ENCODE peak calls at places on chromosomes 1 and 21, in five cellular contexts. E is GM06990; N is PC-3; Y is fibroblast of villous mesenchyme; L is stimulated activated CD4-positive, alpha-beta T cell treated with anti-CD3 and anti-CD28 coated beads, Interleukin-2, amount 100 ng/mL, for 48 hours. K is an unnamed sample.

GRCh38 chr1:26529655-26530539 is at the start of gene RPS6KA1:
- DNase-seq in N (peak; percentile 69), E (peak; percentile 69), L (peak; percentile 36), Y (peak; percentile 30), K (peak; percentile 86)

GRCh38 chr1:54278941-54279422 is 79.0 kb downstream of the MRPL37 start:
- DNase-seq in Y (peak; percentile 76), E (no peak), N (no peak), L (no peak), K (no peak)

GRCh38 chr21:42636535-42636914 is 16.9 kb upstream of the PDE9A start:
- DNase-seq in E (no peak), N (peak; percentile 39), Y (peak; percentile 92), L (no peak), K (no peak)

GRCh38 chr1:54885863-54886723 is 902 bp downstream of the DHCR24 start:
- DNase-seq in E (peak; percentile 21), N (peak; percentile 82), Y (no peak), L (no peak), K (no peak)

GRCh38 chr1:150877220-150877516 is 769 bp upstream of the ARNT start:
- DNase-seq in E (no peak), L (no peak), N (no peak), Y (no peak), K (no peak)

GRCh38 chr21:39502631-39503030 is 50.9 kb downstream of the SH3BGR start:
- DNase-seq in Y (no peak), N (no peak), E (no peak), L (no peak), K (no peak)

GRCh38 chr1:152227310-152227928 is 3.4 kb upstream of the HRNR start:
- DNase-seq in L (no peak), N (peak; percentile 23), Y (peak; percentile 5), E (no peak), K (no peak)

GRCh38 chr1:21904725-21905520 is 32.2 kb downstream of the HSPG2 start:
- DNase-seq in L (no peak), E (no peak), N (peak; percentile 72), Y (peak; percentile 84), K (no peak)

GRCh38 chr1:93708734-93709481 is 27.3 kb upstream of the BCAR3 start:
- DNase-seq in N (no peak), L (no peak), E (peak; percentile 60), Y (peak; percentile 78), K (no peak)

GRCh38 chr1:228794810-228795209 is 59.5 kb downstream of the RHOU start:
- DNase-seq in Y (no peak), N (no peak), E (no peak), L (peak; percentile 26), K (peak; percentile 30)

GRCh38 chr1:212498243-212498642 is 65.5 kb downstream of the NENF start:
- DNase-seq in E (no peak), Y (peak; percentile 77), L (no peak), N (peak; percentile 83), K (no peak)

GRCh38 chr21:36571556-36571955 is 91.6 kb upstream of the CLDN14 start:
- DNase-seq in L (no peak), E (no peak), Y (no peak), N (no peak), K (no peak)

GRCh38 chr1:225388372-225388771 is 39.5 kb downstream of the LBR start:
- DNase-seq in L (no peak), N (no peak), E (no peak), Y (no peak), K (no peak)

GRCh38 chr21:35833991-35834390 is 226.3 kb downstream of the SETD4 start:
- DNase-seq in Y (no peak), N (no peak), L (no peak), E (no peak), K (no peak)

GRCh38 chr21:46564391-46564790 is 40.5 kb downstream of the S100B start:
- DNase-seq in E (no peak), Y (no peak), N (peak; percentile 35), L (no peak), K (no peak)

GRCh38 chr1:208154679-208155078 is 89.5 kb downstream of the PLXNA2 start:
- DNase-seq in L (no peak), Y (no peak), N (peak; percentile 21), E (no peak), K (no peak)

GRCh38 chr1:23103001-23103879 is 65.4 kb downstream of the LUZP1 start:
- DNase-seq in L (peak; percentile 27), Y (peak; percentile 48), E (no peak), N (peak; percentile 88), K (no peak)

GRCh38 chr1:233981042-233981670 is 76.7 kb downstream of the SLC35F3 start:
- DNase-seq in L (no peak), N (no peak), Y (no peak), E (no peak), K (no peak)

GRCh38 chr1:220775238-220775853 is 11.4 kb upstream of the MTARC1 start:
- DNase-seq in E (no peak), N (peak; percentile 62), Y (peak; percentile 33), L (peak; percentile 40), K (no peak)

GRCh38 chr1:41673806-41674205 is 189.3 kb upstream of the EDN2 start:
- DNase-seq in E (peak; percentile 57), L (no peak), Y (peak; percentile 31), N (no peak), K (no peak)

GRCh38 chr1:18217398-18218043 is 109.9 kb downstream of the IGSF21 start:
- DNase-seq in N (peak; percentile 39), E (no peak), Y (no peak), L (no peak), K (no peak)

GRCh38 chr21:31514598-31514997 is 144.9 kb upstream of the SOD1 start:
- DNase-seq in L (no peak), N (no peak), E (no peak), Y (no peak), K (no peak)

GRCh38 chr1:162548170-162548569 is 13.4 kb upstream of the UAP1 start:
- DNase-seq in Y (peak; percentile 57), E (no peak), L (no peak), N (no peak), K (no peak)

GRCh38 chr1:180173952-180174351 is 19.3 kb downstream of the QSOX1 start:
- DNase-seq in L (no peak), N (peak; percentile 40), E (no peak), Y (peak; percentile 10), K (no peak)

GRCh38 chr1:212457740-212458338 is 25.1 kb downstream of the NENF start:
- DNase-seq in E (no peak), Y (peak; percentile 41), L (peak; percentile 76), N (peak; percentile 91), K (peak; percentile 26)

GRCh38 chr21:44294391-44295162 is 5.3 kb upstream of the PFKL start:
- DNase-seq in E (no peak), N (no peak), L (no peak), Y (no peak), K (no peak)

GRCh38 chr1:171245458-171246064 is 2.7 kb upstream of the FMO1 start:
- DNase-seq in E (no peak), N (peak; percentile 82), Y (peak; percentile 42), L (no peak), K (peak; percentile 8)

GRCh38 chr1:42456754-42457089 is 379 bp downstream of the PPCS start:
- DNase-seq in L (peak; percentile 44), N (peak; percentile 50), E (no peak), Y (peak; percentile 67), K (peak; percentile 53)

GRCh38 chr21:31136891-31137290 is 98.6 kb upstream of the KRTAP19-8 start:
- DNase-seq in L (no peak), N (no peak), Y (no peak), E (no peak), K (no peak)

GRCh38 chr1:46575300-46575699 is 23.9 kb upstream of the KNCN start:
- DNase-seq in N (no peak), Y (no peak), E (no peak), L (no peak), K (no peak)

GRCh38 chr1:227225715-227226346 is 92.5 kb downstream of the CDC42BPA start:
- DNase-seq in N (peak; percentile 98), E (no peak), Y (peak; percentile 63), L (no peak), K (no peak)

GRCh38 chr1:95095833-95096217 is 21.3 kb upstream of the TLCD4 start:
- DNase-seq in N (peak; percentile 54), Y (peak; percentile 76), E (peak; percentile 49), L (no peak), K (no peak)

GRCh38 chr1:19799233-19799876 is 361 bp downstream of the TMCO4 start:
- DNase-seq in E (peak; percentile 77), L (peak; percentile 42), N (peak; percentile 49), Y (peak; percentile 45), K (peak; percentile 58)

GRCh38 chr1:66327582-66327981 is 206.4 kb upstream of the SGIP1 start:
- DNase-seq in N (no peak), E (no peak), Y (no peak), L (no peak), K (no peak)

GRCh38 chr1:230972855-230973271 is 5.8 kb downstream of the TTC13 start:
- DNase-seq in E (peak; percentile 26), N (peak; percentile 53), Y (no peak), L (peak; percentile 28), K (no peak)

GRCh38 chr1:84851839-84852238 is 41.2 kb downstream of the LPAR3 start:
- DNase-seq in E (no peak), Y (peak; percentile 80), N (peak; percentile 87), L (no peak), K (no peak)

K was measured in GM18507.